ENCODE peak calls at places on chromosomes 13 and 19, in ten cellular contexts. T is activated CD4-positive, CD25-positive, alpha-beta regulatory T cell; K is neural crest cell; M is hepatic stellate cell; N is stimulated activated CD4-positive, alpha-beta T cell treated with anti-CD3 and anti-CD28 coated beads, TNF-alpha, amount 100 ng/mL, for 1 hour; F is NCI-H2029; A is Daoy; D is A549; B is HAP-1; Q is stomach. C is an unnamed sample.

GRCh38 chr13:97986841-97987240 is 33.4 kb downstream of the IPO5 start:
- DNase-seq in F (no peak), T (no peak), K (no peak), A (no peak), Q (no peak), D (no peak), M (no peak), N (no peak), B (no peak), C (no peak)

GRCh38 chr13:67238277-67238859 is 8.2 kb upstream of the PCDH9 start:
- DNase-seq in K (no peak), B (peak), F (no peak), T (no peak), Q (no peak), M (no peak), A (no peak), N (no peak), D (no peak), C (no peak)

GRCh38 chr13:99119686-99120085 is 81.0 kb upstream of the UBAC2 start:
- DNase-seq in D (peak), A (no peak), T (no peak), M (no peak), K (no peak), N (no peak), Q (no peak), F (no peak), B (no peak), C (no peak)

GRCh38 chr19:343451-343931 is 1.1 kb downstream of the MIER2 start:
- DNase-seq in D (no peak), M (no peak), F (no peak), Q (no peak), T (no peak), A (peak), N (no peak), B (no peak), K (no peak), C (no peak)

GRCh38 chr13:74891610-74892009 is 590.4 kb downstream of the TBC1D4 start:
- DNase-seq in F (peak), Q (no peak), K (no peak), D (peak), M (no peak), A (no peak), B (no peak), N (no peak), T (no peak), C (no peak)

GRCh38 chr19:38980583-38981374 is 5.2 kb upstream of the FBXO17 start:
- DNase-seq in T (no peak), F (no peak), M (no peak), B (no peak), D (no peak), Q (no peak), A (no peak), N (no peak), K (no peak), C (no peak)

GRCh38 chr19:17829855-17830566 is 8.7 kb upstream of the INSL3 start:
- DNase-seq in D (peak), M (no peak), K (peak), N (no peak), B (no peak), A (peak), F (peak), Q (no peak), T (no peak), C (peak)

GRCh38 chr13:100694722-100695644 is 20.4 kb upstream of the TMTC4 start:
- DNase-seq in A (peak), T (no peak), N (no peak), M (peak), F (no peak), B (peak), D (peak), K (peak), Q (peak), C (no peak)

GRCh38 chr19:33089061-33089460 is 8.1 kb downstream of the GPATCH1 start:
- DNase-seq in F (no peak), Q (no peak), M (no peak), N (no peak), D (no peak), A (no peak), T (no peak), B (no peak), K (no peak), C (no peak)

GRCh38 chr19:46845959-46846459 is 4.6 kb downstream of the AP2S1 start:
- DNase-seq in A (no peak), F (no peak), Q (no peak), B (no peak), T (no peak), K (no peak), D (no peak), M (no peak), N (no peak), C (no peak)

GRCh38 chr19:10884273-10884672 is 12.9 kb downstream of the CARM1 start:
- DNase-seq in N (no peak), B (no peak), F (no peak), Q (no peak), M (peak), K (no peak), T (no peak), D (no peak), A (peak), C (no peak)

GRCh38 chr19:56071151-56071550 is 49.9 kb downstream of the ZNF787 start:
- DNase-seq in T (no peak), Q (no peak), B (no peak), D (no peak), A (peak), M (no peak), F (no peak), N (no peak), K (no peak), C (no peak)

GRCh38 chr19:58468216-58468839 is 1.4 kb downstream of the ZNF324 start:
- DNase-seq in B (no peak), T (no peak), D (no peak), F (no peak), N (no peak), A (no peak), Q (no peak), K (no peak), M (no peak), C (no peak)

GRCh38 chr19:7673995-7674667 is 2.8 kb upstream of the MCEMP1 start:
- DNase-seq in Q (peak), N (no peak), F (no peak), A (peak), T (no peak), D (peak), B (peak), M (peak), K (peak), C (peak)

C was measured in NCI-H774.